ENCODE peak calls at places on chromosomes 11 and 22, in ten cellular contexts. E, Q, O, F, V, A, B, L, C and N are unnamed samples.

GRCh38 chr11:73384871-73385692 is 8.9 kb downstream of the RELT start:
- DNase-seq in L (peak; percentile 73), V (no peak), Q (peak; percentile 37), B (no peak), C (no peak), E (no peak), O (no peak), A (no peak), F (no peak), N (no peak)

GRCh38 chr11:125593113-125593761 is 585 bp downstream of the STT3A start:
- DNase-seq in F (no peak), Q (no peak), A (peak; percentile 46), L (no peak), C (no peak), O (peak; percentile 49), B (peak; percentile 20), E (no peak), V (no peak), N (peak; percentile 30)

GRCh38 chr11:128484172-128484571 is 103.2 kb downstream of the ETS1 start:
- DNase-seq in L (no peak), O (no peak), C (no peak), A (no peak), F (no peak), Q (no peak), B (no peak), E (no peak), V (no peak), N (no peak)

GRCh38 chr11:12027844-12028243 is 19.4 kb upstream of the DKK3 start:
- DNase-seq in Q (no peak), V (no peak), O (no peak), E (no peak), F (no peak), B (no peak), L (no peak), C (no peak), A (no peak), N (no peak)

GRCh38 chr22:21778705-21779363 is 43.2 kb upstream of the YPEL1 start:
- DNase-seq in L (no peak), F (peak; percentile 6), C (no peak), B (peak; percentile 70), E (no peak), A (peak; percentile 90), Q (no peak), O (no peak), V (no peak), N (peak; percentile 13)

GRCh38 chr11:6833329-6833728 is 12.2 kb upstream of the OR10A5 start:
- DNase-seq in Q (no peak), F (no peak), O (no peak), A (no peak), L (no peak), E (no peak), V (no peak), B (no peak), C (no peak), N (no peak)

GRCh38 chr22:41274856-41275255 is 11.1 kb downstream of the RANGAP1 start:
- DNase-seq in B (no peak), L (no peak), Q (no peak), A (no peak), V (no peak), O (no peak), C (no peak), F (no peak), E (no peak), N (no peak)

GRCh38 chr22:30396871-30397655 is at the start of gene SEC14L2:
- DNase-seq in Q (no peak), E (peak; percentile 89), V (peak; percentile 76), C (no peak), B (peak; percentile 39), O (peak; percentile 63), F (peak; percentile 61), L (peak; percentile 74), A (peak; percentile 26), N (peak; percentile 35)

GRCh38 chr11:70519117-70519516 is 120.8 kb downstream of the CTTN start:
- DNase-seq in B (no peak), C (no peak), L (no peak), O (no peak), F (no peak), E (no peak), A (no peak), Q (no peak), V (no peak), N (no peak)

GRCh38 chr11:94546886-94547285 is 3.2 kb downstream of the FUT4 start:
- DNase-seq in C (no peak), B (no peak), A (no peak), V (no peak), O (peak; percentile 17), L (no peak), E (peak; percentile 59), Q (no peak), F (no peak), N (peak; percentile 85)

GRCh38 chr11:14972581-14973490 is 685 bp upstream of the CALCA start:
- DNase-seq in B (no peak), O (no peak), L (no peak), Q (no peak), V (peak; percentile 15), A (no peak), F (no peak), C (no peak), E (no peak), N (no peak)

GRCh38 chr22:33923033-33923432 is 2.8 kb upstream of the LARGE1 start:
- DNase-seq in C (no peak), F (no peak), A (peak; percentile 28), B (no peak), V (no peak), O (peak; percentile 40), E (no peak), L (no peak), Q (no peak), N (no peak)

GRCh38 chr11:1546536-1547466 is 25.3 kb downstream of the DUSP8 start:
- DNase-seq in C (peak; percentile 63), B (peak; percentile 29), O (peak; percentile 23), Q (no peak), L (peak; percentile 56), V (peak; percentile 87), A (peak; percentile 21), E (peak; percentile 79), F (peak; percentile 57), N (no peak)

GRCh38 chr11:1546077-1546535 is 26.0 kb downstream of the DUSP8 start:
- DNase-seq in V (no peak), F (no peak), L (peak; percentile 5), E (peak; percentile 76), O (no peak), B (no peak), Q (no peak), A (no peak), C (no peak), N (no peak)

GRCh38 chr11:1548221-1549070 is 23.6 kb downstream of the DUSP8 start:
- DNase-seq in Q (no peak), F (peak; percentile 86), C (no peak), O (no peak), A (peak; percentile 42), V (peak; percentile 56), L (peak; percentile 72), B (peak; percentile 50), E (peak; percentile 79), N (peak; percentile 36)

GRCh38 chr11:1549355-1550330 is 22.4 kb downstream of the DUSP8 start:
- DNase-seq in V (no peak), F (no peak), C (no peak), E (no peak), B (no peak), A (no peak), L (peak; percentile 16), O (no peak), Q (no peak), N (no peak)

GRCh38 chr11:1547467-1548098 is 24.5 kb downstream of the DUSP8 start:
- DNase-seq in V (no peak), E (no peak), Q (no peak), B (no peak), A (no peak), O (no peak), F (no peak), L (peak; percentile 8), C (no peak), N (no peak)
- H3K4me3 ChIP-seq in V (peak overlapping the region; percentile 56), E (peak overlapping the region; percentile 42), Q (no peak overlapping the region), B (no peak overlapping the region), A (no peak overlapping the region), O (peak overlapping the region; percentile 29), F (peak overlapping the region; percentile 59), L (peak overlapping the region; percentile 53), C (no peak overlapping the region), N (no peak overlapping the region)

DNA sequence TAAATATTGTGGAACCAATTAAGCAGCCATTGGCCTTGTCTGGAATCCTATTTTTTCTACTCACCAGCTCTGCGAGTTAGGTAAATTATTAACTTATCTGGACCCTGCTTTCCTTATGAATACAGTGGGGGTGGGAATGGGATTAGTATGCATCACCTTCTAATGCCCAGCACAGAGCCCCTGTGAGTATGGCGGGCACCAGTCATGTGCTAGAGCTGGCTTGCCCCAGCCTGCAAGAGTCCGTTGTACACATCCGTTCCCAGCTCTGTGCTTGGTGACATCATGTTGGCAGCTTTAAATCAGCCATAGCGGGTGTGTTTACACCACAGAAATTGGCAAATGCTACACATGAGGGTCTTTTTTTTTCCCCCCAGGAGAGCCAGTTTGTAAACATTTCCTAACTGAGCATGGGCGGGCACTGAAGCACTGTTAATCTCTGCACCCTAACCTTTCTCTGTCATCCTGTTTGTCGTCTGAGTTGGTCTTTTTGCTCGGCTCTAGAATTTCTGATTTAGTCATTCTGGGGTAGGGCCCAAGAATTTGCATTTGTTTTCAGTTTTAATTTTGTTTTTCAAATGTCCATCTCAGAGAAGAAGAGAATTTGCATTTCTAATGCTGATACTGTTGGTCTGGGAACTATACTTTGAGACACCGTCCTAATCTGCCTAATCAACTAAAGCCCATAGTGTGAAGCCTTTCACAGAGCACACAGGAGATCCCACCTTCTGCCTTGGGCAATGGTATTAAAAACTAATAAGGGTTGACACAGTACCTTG is 130.3 kb upstream of the TBCEL start:
- DNase-seq in L (no peak), V (no peak), E (no peak), O (peak; percentile 12), B (no peak), Q (no peak), F (no peak), A (no peak), C (no peak), N (peak; percentile 50)
- H3K27me3 ChIP-seq in L (no peaks in the 10 kb centered on the region), V (no peaks in the 10 kb centered on the region), E (no peaks in the 10 kb centered on the region), O (no peaks in the 10 kb centered on the region), B (no peaks in the 10 kb centered on the region), Q (no peaks in the 10 kb centered on the region), F (no peaks in the 10 kb centered on the region), A (peaks cover 7% of the 10 kb centered on the region), C (no peaks in the 10 kb centered on the region), N (no peaks in the 10 kb centered on the region)

GRCh38 chr22:37273126-37273845 is 9.0 kb upstream of the CYTH4 start:
- DNase-seq in V (no peak), B (peak; percentile 60), A (peak; percentile 79), E (no peak), C (no peak), F (no peak), O (no peak), Q (no peak), L (no peak), N (peak; percentile 14)
- H3K4me3 ChIP-seq in V (no peak overlapping the region), B (no peak overlapping the region), A (no peak overlapping the region), E (no peak overlapping the region), C (no peak overlapping the region), F (no peak overlapping the region), O (no peak overlapping the region), Q (no peak overlapping the region), L (no peak overlapping the region), N (no peak overlapping the region)

DNA sequence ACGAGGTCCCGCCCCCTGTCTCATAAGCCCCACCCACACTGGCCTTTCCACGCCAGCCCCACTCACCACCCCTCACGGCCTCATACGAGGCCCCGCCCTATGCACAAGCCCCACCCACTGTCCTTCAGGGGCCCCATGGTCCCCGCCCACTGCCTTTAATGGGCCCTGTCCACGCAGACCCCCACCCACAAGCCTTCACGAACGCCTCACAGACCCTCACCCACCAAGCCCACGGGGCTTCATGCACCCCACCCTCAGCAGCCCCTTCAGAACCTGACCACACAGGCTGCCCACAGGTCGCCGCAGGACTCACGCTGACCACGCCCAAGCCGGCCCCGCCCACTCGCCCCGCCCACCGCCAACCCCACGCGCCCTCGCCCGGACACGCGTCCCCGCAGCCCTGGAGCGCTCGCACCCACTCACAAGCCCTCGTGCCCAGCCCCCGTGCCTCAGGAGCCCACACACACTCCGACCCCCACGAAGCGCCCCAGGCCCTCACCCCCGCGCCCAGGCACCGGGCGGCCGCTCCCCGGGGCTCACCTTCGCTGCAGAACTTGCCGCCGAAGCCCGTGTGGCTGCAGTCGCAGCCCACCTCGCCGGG is 10.5 kb downstream of the NRXN2 start:
- DNase-seq in Q (no peak), E (no peak), B (no peak), L (no peak), O (no peak), F (no peak), V (no peak), A (no peak), C (no peak), N (no peak)
- H3K27me3 ChIP-seq in Q (peaks cover 20% of the 10 kb centered on the region), E (peaks cover 50% of the 10 kb centered on the region), B (peaks cover 40% of the 10 kb centered on the region), L (peaks cover 92% of the 10 kb centered on the region), O (peaks cover 48% of the 10 kb centered on the region), F (peaks cover 33% of the 10 kb centered on the region), V (peaks cover 92% of the 10 kb centered on the region), A (peaks cover 75% of the 10 kb centered on the region), C (peaks cover 19% of the 10 kb centered on the region), N (peaks cover 32% of the 10 kb centered on the region)